ENCODE peak calls at places on chromosome 11, in four cellular contexts. One of them, this sample, is unnamed. For H3K4me1, the result is how much of the 10 kb centered on the place peaks cover.

GRCh38 chr11:78083036-78083435 is 3.4 kb upstream of the NDUFC2 start:
- DNase-seq in K562: no peak
- DNase-seq in HCT116: no peak
- DNase-seq in IMR-90: no peak
- DNase-seq in this sample: no peak

GRCh38 chr11:12377106-12377823 is at the start of gene PARVA:
- DNase-seq in K562: no peak
- DNase-seq in IMR-90: peak
- DNase-seq in HCT116: peak
- DNase-seq in this sample: peak

GRCh38 chr11:37572491-37573171 is 974.6 kb upstream of the RAG2 start:
- DNase-seq in HCT116: no peak
- DNase-seq in IMR-90: no peak
- DNase-seq in K562: no peak
- DNase-seq in this sample: no peak

GRCh38 chr11:64925536-64926449 is 1.3 kb downstream of the PPP2R5B start:
- DNase-seq in IMR-90: no peak
- DNase-seq in HCT116: no peak
- DNase-seq in K562: peak
- DNase-seq in this sample: peak

GRCh38 chr11:119712459-119713360 is 16.3 kb downstream of the NECTIN1 start:
- DNase-seq in IMR-90: no peak
- DNase-seq in K562: no peak
- DNase-seq in HCT116: no peak
- DNase-seq in this sample: no peak

GRCh38 chr11:16148301-16148787 is 208.0 kb downstream of the SOX6 start:
- DNase-seq in IMR-90: no peak
- DNase-seq in HCT116: no peak
- DNase-seq in K562: no peak
- DNase-seq in this sample: no peak

GRCh38 chr11:125069796-125070195 is 6.7 kb downstream of the SLC37A2 start:
- DNase-seq in IMR-90: peak
- DNase-seq in K562: no peak
- DNase-seq in HCT116: no peak
- DNase-seq in this sample: no peak

GRCh38 chr11:61945191-61945590 is 5.0 kb upstream of the BEST1 start:
- DNase-seq in HCT116: no peak
- DNase-seq in IMR-90: no peak
- DNase-seq in K562: no peak
- DNase-seq in this sample: no peak

GRCh38 chr11:94775576-94776327 is 7.6 kb downstream of the AMOTL1 start:
- DNase-seq in IMR-90: no peak
- DNase-seq in K562: no peak
- DNase-seq in HCT116: no peak
- DNase-seq in this sample: no peak

GRCh38 chr11:36051235-36052072 is 107.6 kb downstream of the LDLRAD3 start:
- DNase-seq in K562: no peak
- DNase-seq in HCT116: no peak
- DNase-seq in IMR-90: no peak
- DNase-seq in this sample: no peak

GRCh38 chr11:107999759-108000455 is 8.8 kb upstream of the CUL5 start:
- DNase-seq in IMR-90: peak
- DNase-seq in HCT116: peak
- DNase-seq in K562: peak
- DNase-seq in this sample: peak

GRCh38 chr11:10029386-10030121 is 264.5 kb downstream of the SBF2 start:
- DNase-seq in IMR-90: no peak
- DNase-seq in K562: no peak
- DNase-seq in HCT116: no peak
- DNase-seq in this sample: no peak

GRCh38 chr11:2564588-2565440 is 120.0 kb downstream of the KCNQ1 start:
- DNase-seq in K562: no peak
- DNase-seq in IMR-90: no peak
- DNase-seq in HCT116: no peak
- DNase-seq in this sample: peak

GRCh38 chr11:35247428-35247827 is 108.5 kb downstream of the CD44 start:
- DNase-seq in K562: no peak
- DNase-seq in HCT116: no peak
- DNase-seq in IMR-90: no peak
- DNase-seq in this sample: no peak

GRCh38 chr11:47768090-47768620 is 1.0 kb upstream of the FNBP4 start:
- DNase-seq in IMR-90: peak
- DNase-seq in HCT116: no peak
- DNase-seq in K562: no peak
- DNase-seq in this sample: peak

GRCh38 chr11:26769027-26769426 is 47.2 kb upstream of the SLC5A12 start:
- DNase-seq in K562: no peak
- DNase-seq in IMR-90: no peak
- DNase-seq in HCT116: no peak
- DNase-seq in this sample: no peak

GRCh38 chr11:86047275-86047991 is 21.5 kb downstream of the PICALM start:
- DNase-seq in IMR-90: peak
- DNase-seq in K562: no peak
- DNase-seq in HCT116: no peak
- DNase-seq in this sample: no peak
- H3K4me1 ChIP-seq in IMR-90: under half
- H3K4me1 ChIP-seq in K562: under half
- H3K4me1 ChIP-seq in HCT116: under half
- H3K4me1 ChIP-seq in this sample: under half

GRCh38 chr11:57181678-57182305 is at the start of gene LRRC55:
- DNase-seq in HCT116: no peak
- DNase-seq in K562: no peak
- DNase-seq in IMR-90: no peak
- DNase-seq in this sample: no peak
- H3K9ac ChIP-seq in HCT116: no peak
- H3K9ac ChIP-seq in K562: peak
- H3K9ac ChIP-seq in IMR-90: no peak
- H3K9ac ChIP-seq in this sample: no peak

DNA sequence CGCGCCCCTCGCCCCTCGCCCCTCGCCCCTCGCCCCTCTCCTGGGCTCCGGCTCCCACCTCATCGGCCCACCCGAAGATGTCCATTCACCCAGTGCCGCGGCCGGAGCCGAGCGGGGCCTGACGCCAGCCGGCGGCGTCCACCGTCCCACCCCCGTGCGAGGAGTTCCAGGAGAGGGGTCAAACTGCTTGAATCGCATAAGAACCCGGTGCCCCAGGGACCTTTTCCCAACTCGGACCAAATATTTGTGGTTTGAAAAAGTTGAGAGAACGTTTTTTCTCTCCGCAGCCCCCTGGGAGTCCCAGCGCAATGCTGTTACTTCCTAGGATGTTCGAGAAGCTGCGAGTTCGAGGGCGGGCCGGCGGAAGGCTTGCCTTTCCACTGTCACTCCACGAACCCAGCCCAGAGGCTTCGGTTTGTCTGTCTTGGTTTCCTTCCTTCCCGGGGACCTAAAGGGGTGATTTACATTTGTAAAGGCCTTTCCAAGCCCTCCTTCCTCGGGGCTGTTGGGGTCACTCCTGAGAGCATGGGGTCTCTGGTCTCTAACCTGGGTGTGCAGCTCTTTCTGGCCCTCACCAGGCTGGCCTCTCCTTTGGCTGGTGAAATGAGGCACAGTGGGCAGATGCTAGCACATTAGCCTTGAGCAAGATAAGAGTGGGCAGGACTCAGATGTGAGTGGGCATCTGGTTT is 38.0 kb downstream of the ETS1 start:
- DNase-seq in IMR-90: no peak
- DNase-seq in K562: no peak
- DNase-seq in HCT116: no peak
- DNase-seq in this sample: peak
- H3K4me3 ChIP-seq in IMR-90: no peak
- H3K4me3 ChIP-seq in K562: no peak
- H3K4me3 ChIP-seq in HCT116: no peak
- H3K4me3 ChIP-seq in this sample: no peak

GRCh38 chr11:7523416-7524210 is 9.8 kb downstream of the PPFIBP2 start:
- DNase-seq in IMR-90: no peak
- DNase-seq in K562: no peak
- DNase-seq in HCT116: no peak
- DNase-seq in this sample: no peak

GRCh38 chr11:7527029-7527428 is 13.2 kb downstream of the PPFIBP2 start:
- DNase-seq in IMR-90: no peak
- DNase-seq in K562: no peak
- DNase-seq in HCT116: no peak
- DNase-seq in this sample: no peak

GRCh38 chr11:7522546-7522945 is 8.7 kb downstream of the PPFIBP2 start:
- DNase-seq in HCT116: no peak
- DNase-seq in IMR-90: no peak
- DNase-seq in K562: no peak
- DNase-seq in this sample: no peak

GRCh38 chr11:7524831-7525230 is 11.0 kb downstream of the PPFIBP2 start:
- DNase-seq in IMR-90: no peak
- DNase-seq in K562: no peak
- DNase-seq in HCT116: no peak
- DNase-seq in this sample: no peak

GRCh38 chr11:7525424-7525823 is 11.6 kb downstream of the PPFIBP2 start:
- DNase-seq in IMR-90: no peak
- DNase-seq in K562: no peak
- DNase-seq in HCT116: no peak
- DNase-seq in this sample: no peak
- H3K4me1 ChIP-seq in IMR-90: under half
- H3K4me1 ChIP-seq in K562: under half
- H3K4me1 ChIP-seq in HCT116: under half
- H3K4me1 ChIP-seq in this sample: under half

GRCh38 chr11:70194792-70195791 is 8.0 kb upstream of the FADD start:
- DNase-seq in HCT116: no peak
- DNase-seq in IMR-90: no peak
- DNase-seq in K562: no peak
- DNase-seq in this sample: no peak
- H3K9ac ChIP-seq in HCT116: no peak
- H3K9ac ChIP-seq in IMR-90: no peak
- H3K9ac ChIP-seq in K562: no peak
- H3K9ac ChIP-seq in this sample: no peak